ENCODE peak calls at places on chromosome X, in seven cellular contexts. Q is neural crest cell, A is GM13977, F is right atrium auricular region, Y is adrenal gland, B is right lobe of liver, P is H1. X is an unnamed sample.

GRCh38 chrX:53312946-53313745 is 31.8 kb upstream of the IQSEC2 start:
- DNase-seq in Y (peak), F (peak), Q (peak), B (no peak), P (no peak), A (peak), X (peak)

GRCh38 chrX:40171513-40172168 is 73.9 kb upstream of the BCOR start:
- DNase-seq in Q (no peak), B (peak), P (no peak), Y (no peak), A (no peak), F (no peak), X (no peak)

GRCh38 chrX:40085086-40085551 is 12.6 kb downstream of the BCOR start:
- DNase-seq in Q (no peak), B (no peak), F (no peak), Y (peak), A (no peak), P (no peak), X (no peak)

GRCh38 chrX:48492293-48492910 is 16.4 kb upstream of the PORCN start:
- DNase-seq in F (no peak), B (peak), Y (no peak), Q (no peak), A (no peak), P (no peak), X (no peak)

GRCh38 chrX:70168238-70169188 is 8.8 kb upstream of the DGAT2L6 start:
- DNase-seq in F (no peak), Y (no peak), P (peak), B (no peak), A (no peak), Q (no peak), X (no peak)

GRCh38 chrX:41667631-41668030 is 21.1 kb upstream of the GPR34 start:
- DNase-seq in F (no peak), Q (no peak), P (no peak), A (no peak), B (no peak), Y (no peak), X (no peak)

GRCh38 chrX:43664708-43665107 is 8.6 kb downstream of the MAOA start:
- DNase-seq in B (no peak), P (no peak), Y (no peak), Q (no peak), F (no peak), A (no peak), X (no peak)

GRCh38 chrX:13121020-13121419 is 76.6 kb upstream of the FAM9C start:
- DNase-seq in Y (no peak), Q (no peak), P (no peak), B (no peak), F (no peak), A (no peak), X (no peak)

GRCh38 chrX:153477039-153477438 is 6.7 kb upstream of the HAUS7 start:
- DNase-seq in A (no peak), F (no peak), B (no peak), P (no peak), Y (no peak), Q (no peak), X (no peak)

GRCh38 chrX:14916017-14916674 is 42.9 kb downstream of the MOSPD2 start:
- DNase-seq in F (no peak), A (no peak), B (no peak), P (no peak), Y (no peak), Q (no peak), X (no peak)

DNA sequence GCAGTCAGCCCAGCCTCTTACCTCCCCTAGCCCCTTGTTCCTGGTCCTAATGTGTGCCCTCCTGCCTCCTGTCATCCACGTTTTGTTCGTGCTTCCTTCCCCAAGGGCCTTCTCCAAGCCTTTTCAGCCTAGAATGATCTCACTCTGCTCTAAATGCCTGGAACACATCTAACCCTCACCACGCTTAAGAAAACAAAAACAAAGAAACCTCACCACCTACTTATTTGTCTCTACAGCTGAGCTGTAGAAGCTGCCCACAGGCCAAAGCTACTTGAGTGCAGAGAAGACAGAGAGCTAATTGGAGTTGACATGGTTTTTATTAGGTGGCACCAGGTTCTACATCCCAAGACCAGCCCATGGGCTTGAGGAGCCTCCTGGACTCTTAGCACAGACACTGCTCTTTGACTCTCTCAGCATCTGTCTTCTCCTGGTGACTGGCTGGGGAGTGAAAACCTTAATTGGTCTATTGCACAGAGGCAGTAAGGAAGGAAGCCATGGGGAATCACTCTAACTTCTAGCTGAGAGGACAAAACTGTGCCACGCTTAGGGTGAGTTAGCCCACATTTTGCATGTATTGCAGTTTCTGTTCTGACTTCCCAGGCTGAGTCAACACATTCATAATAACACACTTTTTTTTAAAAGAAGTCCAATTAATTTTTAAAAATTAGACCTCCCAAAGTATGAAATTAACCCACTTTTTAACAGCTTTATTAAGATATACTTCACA is 52.3 kb upstream of the PDK3 start:
- DNase-seq in P (no peak), F (no peak), Q (no peak), B (no peak), A (no peak), Y (no peak), X (no peak)
- TF ChIP-seq CTCF in P (no peak), F (no peak), Q (no peak), B (no peak), A (no peak), Y (no peak), X (no peak)

DNA sequence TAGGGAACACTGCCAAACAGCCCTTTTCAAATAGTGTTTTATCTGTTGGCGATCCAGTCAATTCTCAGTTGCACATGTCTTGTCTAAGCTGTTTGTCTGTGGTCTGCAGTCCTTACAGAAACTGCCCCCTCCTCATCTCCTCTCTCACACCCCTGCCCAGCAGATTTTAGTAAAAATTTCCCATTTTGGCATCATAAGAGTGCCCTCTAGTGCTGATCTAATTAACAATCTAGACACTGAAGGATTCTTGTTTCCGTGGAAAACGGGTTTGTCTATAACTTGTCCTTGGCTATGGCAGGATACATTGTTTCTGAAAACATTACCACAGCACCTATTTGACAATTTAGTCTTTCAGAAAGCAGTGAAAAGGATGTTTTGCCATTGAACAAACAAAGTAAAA is 227.2 kb upstream of the MBNL3 start:
- DNase-seq in F (no peak), B (no peak), A (no peak), Q (no peak), Y (no peak), P (no peak), X (no peak)
- TF ChIP-seq CTCF in F (no peak), B (no peak), A (peak), Q (peak), Y (no peak), P (peak), X (no peak)

GRCh38 chrX:80648023-80648422 is 161.7 kb downstream of the BRWD3 start:
- DNase-seq in Q (no peak), P (no peak), F (no peak), Y (no peak), B (no peak), A (peak), X (no peak)
- TF ChIP-seq CTCF in Q (peak), P (peak), F (peak), Y (no peak), B (peak), A (peak), X (no peak)

DNA sequence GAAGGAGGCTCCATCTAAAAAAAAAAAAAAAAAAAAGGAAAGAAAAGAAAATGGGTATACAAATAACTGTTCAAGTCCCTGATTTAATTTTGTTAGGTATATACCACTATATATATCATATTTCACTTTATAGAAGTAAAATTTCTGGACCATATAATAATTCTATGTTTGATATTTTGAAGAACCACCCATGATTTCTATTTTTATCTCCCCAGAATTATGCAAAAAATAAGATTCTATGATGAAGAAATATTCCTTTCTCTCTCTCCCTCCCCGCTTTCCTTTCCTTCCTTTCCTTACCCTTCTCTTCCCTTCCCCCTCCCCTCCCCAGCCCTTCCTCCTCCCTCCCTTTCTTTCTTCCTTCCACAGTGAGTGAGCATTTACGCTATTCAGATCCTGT is 337.5 kb upstream of the SPANXN4 start:
- DNase-seq in Q (no peak), A (no peak), Y (no peak), P (no peak), B (no peak), F (no peak), X (no peak)
- TF ChIP-seq CTCF in Q (no peak), A (no peak), Y (no peak), P (no peak), B (no peak), F (no peak), X (no peak)

DNA sequence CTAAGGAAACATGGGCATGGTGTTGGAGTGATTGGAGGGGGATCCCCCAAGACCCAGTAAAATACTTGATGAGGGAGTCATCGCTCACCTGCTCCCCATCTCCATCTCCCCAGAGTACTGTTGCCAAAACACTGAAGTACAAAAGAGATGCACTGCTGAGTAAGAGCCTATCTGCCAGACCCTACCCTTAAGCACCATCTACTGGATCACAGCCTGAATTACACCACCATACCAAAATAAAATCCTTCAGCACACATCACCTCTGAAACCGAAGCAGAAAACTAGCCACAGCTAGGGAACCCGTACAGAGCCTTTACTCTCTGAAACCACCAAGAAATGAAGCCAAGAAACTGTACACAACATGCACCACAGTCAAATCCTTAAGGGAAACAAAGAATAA is 466.3 kb upstream of the ACTRT1 start:
- DNase-seq in B (no peak), Q (no peak), P (no peak), A (no peak), Y (no peak), F (no peak), X (no peak)
- TF ChIP-seq CTCF in B (peak), Q (peak), P (peak), A (no peak), Y (peak), F (no peak), X (no peak)

GRCh38 chrX:150363561-150364346 is 637 bp downstream of the MAMLD1 start:
- DNase-seq in A (no peak), F (no peak), B (peak), Q (peak), Y (peak), P (no peak), X (no peak)

GRCh38 chrX:150360331-150360730 is 2.8 kb upstream of the MAMLD1 start:
- DNase-seq in P (no peak), Q (no peak), A (no peak), B (no peak), F (peak), Y (no peak), X (no peak)

GRCh38 chrX:150362599-150363481 is at the start of gene MAMLD1:
- DNase-seq in P (no peak), F (peak), Y (peak), A (peak), B (peak), Q (peak), X (peak)

GRCh38 chrX:150361777-150362351 is 1.3 kb upstream of the MAMLD1 start:
- DNase-seq in Q (no peak), P (no peak), Y (no peak), A (no peak), B (peak), F (no peak), X (no peak)

DNA sequence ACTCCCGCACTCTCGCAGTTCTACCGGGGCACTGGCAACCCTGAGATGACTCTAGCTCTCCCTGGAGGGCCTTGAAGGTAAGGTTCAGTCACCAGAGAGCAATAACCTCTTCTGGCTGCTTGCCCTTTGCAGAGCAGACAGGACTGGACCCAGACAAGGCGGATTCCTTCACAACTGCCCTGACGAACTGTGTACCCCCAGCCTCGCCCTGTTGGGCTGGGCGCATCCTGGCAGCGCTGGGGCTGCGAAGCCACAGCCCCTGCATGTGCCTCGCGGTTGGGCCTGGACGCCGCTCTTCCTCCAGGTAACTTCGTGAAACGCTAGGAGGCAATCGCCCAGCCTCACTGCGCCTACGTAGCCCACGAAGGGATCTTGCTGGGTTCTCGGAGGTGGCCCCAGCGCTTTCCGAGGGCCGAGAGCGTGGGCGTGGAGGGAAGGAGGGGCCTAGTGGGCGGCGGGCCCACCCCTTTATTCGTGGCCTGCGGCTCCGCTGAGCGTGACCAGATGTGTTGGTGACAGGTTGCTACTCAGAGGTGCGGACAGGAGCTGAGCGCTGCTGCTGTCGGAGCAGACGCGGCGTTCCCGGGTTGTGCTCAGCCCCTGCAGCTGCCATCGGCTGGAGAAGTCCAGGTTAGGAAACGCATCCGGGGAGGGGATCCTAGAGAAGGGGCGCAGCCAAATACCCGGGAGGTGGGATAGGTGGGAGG is 1.9 kb upstream of the MAMLD1 start:
- DNase-seq in P (no peak), Y (no peak), B (peak), F (peak), A (no peak), Q (no peak), X (no peak)
- TF ChIP-seq CTCF in P (peak), Y (no peak), B (peak), F (no peak), A (no peak), Q (no peak), X (no peak)

GRCh38 chrX:138745215-138745614 is 33.7 kb upstream of the FGF13 start:
- DNase-seq in B (no peak), A (peak), Y (peak), F (no peak), P (no peak), Q (peak), X (no peak)
- TF ChIP-seq CTCF in B (peak), A (peak), Y (peak), F (peak), P (peak), Q (peak), X (peak)

GRCh38 chrX:23394421-23394820 is 59.8 kb downstream of the PTCHD1 start:
- DNase-seq in F (no peak), B (no peak), Q (no peak), P (no peak), A (no peak), Y (no peak), X (no peak)

GRCh38 chrX:23389196-23389792 is 54.6 kb downstream of the PTCHD1 start:
- DNase-seq in B (no peak), F (no peak), Y (no peak), A (no peak), P (no peak), Q (no peak), X (no peak)

GRCh38 chrX:23392195-23392594 is 57.5 kb downstream of the PTCHD1 start:
- DNase-seq in F (no peak), P (no peak), Y (no peak), Q (no peak), B (no peak), A (no peak), X (no peak)

GRCh38 chrX:23387826-23388225 is 53.2 kb downstream of the PTCHD1 start:
- DNase-seq in P (no peak), F (no peak), A (no peak), Q (no peak), B (no peak), Y (no peak), X (no peak)

DNA sequence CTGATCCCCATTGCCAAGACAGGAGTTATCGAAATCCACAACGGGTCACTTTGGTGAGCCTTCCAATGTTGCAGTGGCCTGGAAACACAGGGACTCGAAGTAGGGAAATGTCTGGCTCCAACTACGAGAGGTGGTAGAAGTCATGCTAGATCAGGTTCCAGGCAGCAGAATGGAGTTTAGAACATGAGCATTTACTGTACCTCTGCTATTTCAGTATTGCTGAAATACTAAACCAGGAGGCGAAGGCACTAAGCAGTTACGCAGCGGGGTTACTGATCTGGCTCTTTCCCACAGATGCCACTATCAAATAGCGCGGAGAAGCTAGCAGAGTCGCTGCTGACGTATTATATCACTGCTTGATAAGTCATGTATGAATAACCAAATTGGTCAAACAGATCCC is 56.3 kb downstream of the PTCHD1 start:
- DNase-seq in Y (no peak), F (no peak), P (no peak), B (no peak), A (no peak), Q (no peak), X (no peak)
- TF ChIP-seq CTCF in Y (no peak), F (no peak), P (no peak), B (no peak), A (no peak), Q (no peak), X (no peak)